ENCODE peak calls at places on chromosomes 4 and X, in ten cellular contexts. One of them, this sample, is unnamed.

GRCh38 chr4:165006457-165006856 is 25.3 kb upstream of the TRIM60 start:
- DNase-seq in GM19239: no peak
- DNase-seq in epithelial cell of esophagus: no peak
- DNase-seq in left colon: no peak
- DNase-seq in activated T-helper 1 cell treated with anti-CD3 and anti-CD28 coated beads, Interleukin-2, amount 50 U/mL, for 16 hours: no peak
- DNase-seq in ELR: no peak
- DNase-seq in left ventricle myocardium inferior: no peak
- DNase-seq in activated naive CD8-positive, alpha-beta T cell treated with anti-CD3 and anti-CD28 coated beads, Interleukin-2, amount 50 U/mL, for 24 hours: no peak
- DNase-seq in HCT116: no peak
- DNase-seq in naive thymus-derived CD8-positive, alpha-beta T cell: no peak
- DNase-seq in this sample: no peak

GRCh38 chr4:157918036-157918832 is 254.6 kb downstream of the GASK1B start:
- DNase-seq in GM19239: no peak
- DNase-seq in epithelial cell of esophagus: no peak
- DNase-seq in left colon: no peak
- DNase-seq in activated T-helper 1 cell treated with anti-CD3 and anti-CD28 coated beads, Interleukin-2, amount 50 U/mL, for 16 hours: no peak
- DNase-seq in ELR: no peak
- DNase-seq in left ventricle myocardium inferior: no peak
- DNase-seq in activated naive CD8-positive, alpha-beta T cell treated with anti-CD3 and anti-CD28 coated beads, Interleukin-2, amount 50 U/mL, for 24 hours: no peak
- DNase-seq in HCT116: no peak
- DNase-seq in naive thymus-derived CD8-positive, alpha-beta T cell: no peak
- DNase-seq in this sample: no peak

GRCh38 chr4:48315728-48316630 is 25.4 kb upstream of the SLAIN2 start:
- DNase-seq in GM19239: peak; percentile 28
- DNase-seq in epithelial cell of esophagus: peak; percentile 78
- DNase-seq in left colon: no peak
- DNase-seq in activated T-helper 1 cell treated with anti-CD3 and anti-CD28 coated beads, Interleukin-2, amount 50 U/mL, for 16 hours: no peak
- DNase-seq in ELR: peak; percentile 79
- DNase-seq in left ventricle myocardium inferior: no peak
- DNase-seq in activated naive CD8-positive, alpha-beta T cell treated with anti-CD3 and anti-CD28 coated beads, Interleukin-2, amount 50 U/mL, for 24 hours: peak; percentile 15
- DNase-seq in HCT116: peak; percentile 66
- DNase-seq in naive thymus-derived CD8-positive, alpha-beta T cell: peak; percentile 10
- DNase-seq in this sample: no peak

GRCh38 chrX:31609130-31609529 is 537.3 kb upstream of the FTHL17 start:
- DNase-seq in GM19239: no peak
- DNase-seq in epithelial cell of esophagus: peak; percentile 90
- DNase-seq in left colon: no peak
- DNase-seq in activated T-helper 1 cell treated with anti-CD3 and anti-CD28 coated beads, Interleukin-2, amount 50 U/mL, for 16 hours: no peak
- DNase-seq in ELR: peak; percentile 92
- DNase-seq in left ventricle myocardium inferior: no peak
- DNase-seq in activated naive CD8-positive, alpha-beta T cell treated with anti-CD3 and anti-CD28 coated beads, Interleukin-2, amount 50 U/mL, for 24 hours: no peak
- DNase-seq in HCT116: no peak
- DNase-seq in naive thymus-derived CD8-positive, alpha-beta T cell: no peak
- DNase-seq in this sample: no peak

GRCh38 chrX:49250066-49250465 is 14.4 kb downstream of the FOXP3 start:
- DNase-seq in GM19239: no peak
- DNase-seq in epithelial cell of esophagus: no peak
- DNase-seq in left colon: no peak
- DNase-seq in activated T-helper 1 cell treated with anti-CD3 and anti-CD28 coated beads, Interleukin-2, amount 50 U/mL, for 16 hours: no peak
- DNase-seq in ELR: no peak
- DNase-seq in left ventricle myocardium inferior: no peak
- DNase-seq in activated naive CD8-positive, alpha-beta T cell treated with anti-CD3 and anti-CD28 coated beads, Interleukin-2, amount 50 U/mL, for 24 hours: no peak
- DNase-seq in HCT116: no peak
- DNase-seq in naive thymus-derived CD8-positive, alpha-beta T cell: no peak
- DNase-seq in this sample: no peak

GRCh38 chrX:13597928-13598327 is 28.5 kb downstream of the EGFL6 start:
- DNase-seq in GM19239: no peak
- DNase-seq in epithelial cell of esophagus: no peak
- DNase-seq in left colon: no peak
- DNase-seq in activated T-helper 1 cell treated with anti-CD3 and anti-CD28 coated beads, Interleukin-2, amount 50 U/mL, for 16 hours: no peak
- DNase-seq in ELR: no peak
- DNase-seq in left ventricle myocardium inferior: no peak
- DNase-seq in activated naive CD8-positive, alpha-beta T cell treated with anti-CD3 and anti-CD28 coated beads, Interleukin-2, amount 50 U/mL, for 24 hours: no peak
- DNase-seq in HCT116: no peak
- DNase-seq in naive thymus-derived CD8-positive, alpha-beta T cell: no peak
- DNase-seq in this sample: no peak

GRCh38 chr4:26330186-26330787 is 9.5 kb downstream of the RBPJ start:
- DNase-seq in GM19239: no peak
- DNase-seq in epithelial cell of esophagus: peak; percentile 70
- DNase-seq in left colon: no peak
- DNase-seq in activated T-helper 1 cell treated with anti-CD3 and anti-CD28 coated beads, Interleukin-2, amount 50 U/mL, for 16 hours: no peak
- DNase-seq in ELR: peak; percentile 77
- DNase-seq in left ventricle myocardium inferior: no peak
- DNase-seq in activated naive CD8-positive, alpha-beta T cell treated with anti-CD3 and anti-CD28 coated beads, Interleukin-2, amount 50 U/mL, for 24 hours: no peak
- DNase-seq in HCT116: peak; percentile 53
- DNase-seq in naive thymus-derived CD8-positive, alpha-beta T cell: peak; percentile 15
- DNase-seq in this sample: no peak

GRCh38 chr4:156892695-156893211 is 78.8 kb downstream of the PDGFC start:
- DNase-seq in GM19239: no peak
- DNase-seq in epithelial cell of esophagus: peak; percentile 17
- DNase-seq in left colon: no peak
- DNase-seq in activated T-helper 1 cell treated with anti-CD3 and anti-CD28 coated beads, Interleukin-2, amount 50 U/mL, for 16 hours: no peak
- DNase-seq in ELR: no peak
- DNase-seq in left ventricle myocardium inferior: no peak
- DNase-seq in activated naive CD8-positive, alpha-beta T cell treated with anti-CD3 and anti-CD28 coated beads, Interleukin-2, amount 50 U/mL, for 24 hours: no peak
- DNase-seq in HCT116: no peak
- DNase-seq in naive thymus-derived CD8-positive, alpha-beta T cell: no peak
- DNase-seq in this sample: no peak

GRCh38 chr4:145154573-145154972 is 25.8 kb downstream of the OTUD4 start:
- DNase-seq in GM19239: no peak
- DNase-seq in epithelial cell of esophagus: no peak
- DNase-seq in left colon: no peak
- DNase-seq in activated T-helper 1 cell treated with anti-CD3 and anti-CD28 coated beads, Interleukin-2, amount 50 U/mL, for 16 hours: no peak
- DNase-seq in ELR: peak; percentile 38
- DNase-seq in left ventricle myocardium inferior: no peak
- DNase-seq in activated naive CD8-positive, alpha-beta T cell treated with anti-CD3 and anti-CD28 coated beads, Interleukin-2, amount 50 U/mL, for 24 hours: no peak
- DNase-seq in HCT116: no peak
- DNase-seq in naive thymus-derived CD8-positive, alpha-beta T cell: no peak
- DNase-seq in this sample: no peak

GRCh38 chr4:113760094-113760851 is 1.3 kb downstream of the CAMK2D start:
- DNase-seq in GM19239: no peak
- DNase-seq in epithelial cell of esophagus: peak; percentile 56
- DNase-seq in left colon: peak; percentile 32
- DNase-seq in activated T-helper 1 cell treated with anti-CD3 and anti-CD28 coated beads, Interleukin-2, amount 50 U/mL, for 16 hours: no peak
- DNase-seq in ELR: peak; percentile 63
- DNase-seq in left ventricle myocardium inferior: peak; percentile 33
- DNase-seq in activated naive CD8-positive, alpha-beta T cell treated with anti-CD3 and anti-CD28 coated beads, Interleukin-2, amount 50 U/mL, for 24 hours: peak; percentile 36
- DNase-seq in HCT116: no peak
- DNase-seq in naive thymus-derived CD8-positive, alpha-beta T cell: no peak
- DNase-seq in this sample: no peak

GRCh38 chr4:98566491-98567008 is 91.9 kb downstream of the TSPAN5 start:
- DNase-seq in GM19239: no peak
- DNase-seq in epithelial cell of esophagus: peak; percentile 40
- DNase-seq in left colon: no peak
- DNase-seq in activated T-helper 1 cell treated with anti-CD3 and anti-CD28 coated beads, Interleukin-2, amount 50 U/mL, for 16 hours: no peak
- DNase-seq in ELR: no peak
- DNase-seq in left ventricle myocardium inferior: no peak
- DNase-seq in activated naive CD8-positive, alpha-beta T cell treated with anti-CD3 and anti-CD28 coated beads, Interleukin-2, amount 50 U/mL, for 24 hours: no peak
- DNase-seq in HCT116: no peak
- DNase-seq in naive thymus-derived CD8-positive, alpha-beta T cell: no peak
- DNase-seq in this sample: no peak

GRCh38 chrX:100376581-100376980 is 33.5 kb downstream of the PCDH19 start:
- DNase-seq in GM19239: no peak
- DNase-seq in epithelial cell of esophagus: peak; percentile 60
- DNase-seq in left colon: no peak
- DNase-seq in activated T-helper 1 cell treated with anti-CD3 and anti-CD28 coated beads, Interleukin-2, amount 50 U/mL, for 16 hours: no peak
- DNase-seq in ELR: no peak
- DNase-seq in left ventricle myocardium inferior: no peak
- DNase-seq in activated naive CD8-positive, alpha-beta T cell treated with anti-CD3 and anti-CD28 coated beads, Interleukin-2, amount 50 U/mL, for 24 hours: no peak
- DNase-seq in HCT116: no peak
- DNase-seq in naive thymus-derived CD8-positive, alpha-beta T cell: no peak
- DNase-seq in this sample: no peak

GRCh38 chrX:82230013-82230412 is 1028.1 kb downstream of the SH3BGRL start:
- DNase-seq in GM19239: no peak
- DNase-seq in epithelial cell of esophagus: no peak
- DNase-seq in left colon: no peak
- DNase-seq in activated T-helper 1 cell treated with anti-CD3 and anti-CD28 coated beads, Interleukin-2, amount 50 U/mL, for 16 hours: no peak
- DNase-seq in ELR: no peak
- DNase-seq in left ventricle myocardium inferior: no peak
- DNase-seq in activated naive CD8-positive, alpha-beta T cell treated with anti-CD3 and anti-CD28 coated beads, Interleukin-2, amount 50 U/mL, for 24 hours: no peak
- DNase-seq in HCT116: no peak
- DNase-seq in naive thymus-derived CD8-positive, alpha-beta T cell: no peak
- DNase-seq in this sample: no peak

GRCh38 chr4:5205981-5206380 is 154.7 kb downstream of the STK32B start:
- DNase-seq in GM19239: no peak
- DNase-seq in epithelial cell of esophagus: no peak
- DNase-seq in left colon: no peak
- DNase-seq in activated T-helper 1 cell treated with anti-CD3 and anti-CD28 coated beads, Interleukin-2, amount 50 U/mL, for 16 hours: no peak
- DNase-seq in ELR: no peak
- DNase-seq in left ventricle myocardium inferior: no peak
- DNase-seq in activated naive CD8-positive, alpha-beta T cell treated with anti-CD3 and anti-CD28 coated beads, Interleukin-2, amount 50 U/mL, for 24 hours: no peak
- DNase-seq in HCT116: no peak
- DNase-seq in naive thymus-derived CD8-positive, alpha-beta T cell: no peak
- DNase-seq in this sample: no peak

GRCh38 chr4:80948161-80948560 is 82.3 kb upstream of the BMP3 start:
- DNase-seq in GM19239: no peak
- DNase-seq in epithelial cell of esophagus: no peak
- DNase-seq in left colon: no peak
- DNase-seq in activated T-helper 1 cell treated with anti-CD3 and anti-CD28 coated beads, Interleukin-2, amount 50 U/mL, for 16 hours: no peak
- DNase-seq in ELR: no peak
- DNase-seq in left ventricle myocardium inferior: no peak
- DNase-seq in activated naive CD8-positive, alpha-beta T cell treated with anti-CD3 and anti-CD28 coated beads, Interleukin-2, amount 50 U/mL, for 24 hours: no peak
- DNase-seq in HCT116: no peak
- DNase-seq in naive thymus-derived CD8-positive, alpha-beta T cell: no peak
- DNase-seq in this sample: no peak

GRCh38 chrX:68045008-68045577 is 388.2 kb downstream of the OPHN1 start:
- DNase-seq in GM19239: no peak
- DNase-seq in epithelial cell of esophagus: no peak
- DNase-seq in left colon: no peak
- DNase-seq in activated T-helper 1 cell treated with anti-CD3 and anti-CD28 coated beads, Interleukin-2, amount 50 U/mL, for 16 hours: no peak
- DNase-seq in ELR: no peak
- DNase-seq in left ventricle myocardium inferior: no peak
- DNase-seq in activated naive CD8-positive, alpha-beta T cell treated with anti-CD3 and anti-CD28 coated beads, Interleukin-2, amount 50 U/mL, for 24 hours: no peak
- DNase-seq in HCT116: no peak
- DNase-seq in naive thymus-derived CD8-positive, alpha-beta T cell: no peak
- DNase-seq in this sample: no peak

GRCh38 chr4:162869157-162869556 is 297.5 kb downstream of the NAF1 start:
- DNase-seq in GM19239: no peak
- DNase-seq in epithelial cell of esophagus: no peak
- DNase-seq in left colon: no peak
- DNase-seq in activated T-helper 1 cell treated with anti-CD3 and anti-CD28 coated beads, Interleukin-2, amount 50 U/mL, for 16 hours: no peak
- DNase-seq in ELR: no peak
- DNase-seq in left ventricle myocardium inferior: no peak
- DNase-seq in activated naive CD8-positive, alpha-beta T cell treated with anti-CD3 and anti-CD28 coated beads, Interleukin-2, amount 50 U/mL, for 24 hours: no peak
- DNase-seq in HCT116: no peak
- DNase-seq in naive thymus-derived CD8-positive, alpha-beta T cell: no peak
- DNase-seq in this sample: no peak

GRCh38 chr4:6779667-6780565 is 2.6 kb upstream of the KIAA0232 start:
- DNase-seq in GM19239: no peak
- DNase-seq in epithelial cell of esophagus: no peak
- DNase-seq in left colon: no peak
- DNase-seq in activated T-helper 1 cell treated with anti-CD3 and anti-CD28 coated beads, Interleukin-2, amount 50 U/mL, for 16 hours: no peak
- DNase-seq in ELR: no peak
- DNase-seq in left ventricle myocardium inferior: no peak
- DNase-seq in activated naive CD8-positive, alpha-beta T cell treated with anti-CD3 and anti-CD28 coated beads, Interleukin-2, amount 50 U/mL, for 24 hours: no peak
- DNase-seq in HCT116: no peak
- DNase-seq in naive thymus-derived CD8-positive, alpha-beta T cell: no peak
- DNase-seq in this sample: no peak